ENCODE peak calls at places on chromosomes 11 and 22, in five cellular contexts. One of them, this sample, is unnamed.

GRCh38 chr11:122784325-122785155 is 53.8 kb upstream of the CRTAM start:
- DNase-seq in lower leg skin: peak
- DNase-seq in astrocyte of the spinal cord: peak
- DNase-seq in stomach: no peak
- DNase-seq in A673: no peak
- DNase-seq in this sample: peak

GRCh38 chr11:74683279-74683871 is 47.9 kb downstream of the CHRDL2 start:
- DNase-seq in astrocyte of the spinal cord: no peak
- DNase-seq in stomach: peak
- DNase-seq in lower leg skin: no peak
- DNase-seq in A673: peak
- DNase-seq in this sample: no peak

GRCh38 chr11:22244986-22245592 is 52.2 kb downstream of the ANO5 start:
- DNase-seq in astrocyte of the spinal cord: peak
- DNase-seq in A673: peak
- DNase-seq in stomach: peak
- DNase-seq in lower leg skin: peak
- DNase-seq in this sample: peak

GRCh38 chr11:119709638-119710346 is 19.2 kb downstream of the NECTIN1 start:
- DNase-seq in lower leg skin: no peak
- DNase-seq in astrocyte of the spinal cord: peak
- DNase-seq in A673: peak
- DNase-seq in stomach: no peak
- DNase-seq in this sample: no peak

GRCh38 chr22:26590525-26590858 is 560 bp upstream of the TPST2 start:
- DNase-seq in lower leg skin: peak
- DNase-seq in stomach: no peak
- DNase-seq in A673: no peak
- DNase-seq in astrocyte of the spinal cord: no peak
- DNase-seq in this sample: no peak

GRCh38 chr22:40714514-40714966 is 35.3 kb downstream of the MCHR1 start:
- DNase-seq in A673: peak
- DNase-seq in lower leg skin: no peak
- DNase-seq in astrocyte of the spinal cord: peak
- DNase-seq in stomach: no peak
- DNase-seq in this sample: no peak

GRCh38 chr11:57315491-57315890 is 9.3 kb downstream of the TNKS1BP1 start:
- DNase-seq in lower leg skin: no peak
- DNase-seq in astrocyte of the spinal cord: peak
- DNase-seq in stomach: no peak
- DNase-seq in A673: peak
- DNase-seq in this sample: no peak

GRCh38 chr11:62269654-62270278 is at the start of gene SCGB2A2:
- DNase-seq in astrocyte of the spinal cord: no peak
- DNase-seq in stomach: no peak
- DNase-seq in lower leg skin: peak
- DNase-seq in A673: no peak
- DNase-seq in this sample: no peak

GRCh38 chr11:61709572-61709971 is 29.4 kb downstream of the DAGLA start:
- DNase-seq in lower leg skin: no peak
- DNase-seq in stomach: no peak
- DNase-seq in astrocyte of the spinal cord: no peak
- DNase-seq in A673: peak
- DNase-seq in this sample: no peak

GRCh38 chr11:19394525-19395016 is 153.8 kb upstream of the E2F8 start:
- DNase-seq in lower leg skin: no peak
- DNase-seq in stomach: no peak
- DNase-seq in astrocyte of the spinal cord: no peak
- DNase-seq in A673: no peak
- DNase-seq in this sample: no peak

GRCh38 chr22:20816559-20816958 is 42.1 kb downstream of the PI4KA start:
- DNase-seq in astrocyte of the spinal cord: no peak
- DNase-seq in stomach: no peak
- DNase-seq in A673: no peak
- DNase-seq in lower leg skin: no peak
- DNase-seq in this sample: no peak

GRCh38 chr11:44730775-44731174 is 4.0 kb downstream of the TSPAN18 start:
- DNase-seq in stomach: no peak
- DNase-seq in astrocyte of the spinal cord: no peak
- DNase-seq in A673: no peak
- DNase-seq in lower leg skin: no peak
- DNase-seq in this sample: no peak

GRCh38 chr22:32206774-32207758 is 2.2 kb upstream of the RFPL2 start:
- DNase-seq in A673: peak
- DNase-seq in lower leg skin: no peak
- DNase-seq in stomach: peak
- DNase-seq in astrocyte of the spinal cord: peak
- DNase-seq in this sample: no peak

GRCh38 chr11:115476463-115477286 is 27.5 kb downstream of the CADM1 start:
- DNase-seq in A673: no peak
- DNase-seq in lower leg skin: no peak
- DNase-seq in astrocyte of the spinal cord: no peak
- DNase-seq in stomach: no peak
- DNase-seq in this sample: no peak

GRCh38 chr22:37146507-37147180 is 3.1 kb downstream of the IL2RB start:
- DNase-seq in astrocyte of the spinal cord: no peak
- DNase-seq in lower leg skin: no peak
- DNase-seq in stomach: no peak
- DNase-seq in A673: no peak
- DNase-seq in this sample: no peak

GRCh38 chr22:40326905-40327735 is 19.2 kb upstream of the ADSL start:
- DNase-seq in astrocyte of the spinal cord: peak
- DNase-seq in A673: no peak
- DNase-seq in stomach: no peak
- DNase-seq in lower leg skin: no peak
- DNase-seq in this sample: no peak

DNA sequence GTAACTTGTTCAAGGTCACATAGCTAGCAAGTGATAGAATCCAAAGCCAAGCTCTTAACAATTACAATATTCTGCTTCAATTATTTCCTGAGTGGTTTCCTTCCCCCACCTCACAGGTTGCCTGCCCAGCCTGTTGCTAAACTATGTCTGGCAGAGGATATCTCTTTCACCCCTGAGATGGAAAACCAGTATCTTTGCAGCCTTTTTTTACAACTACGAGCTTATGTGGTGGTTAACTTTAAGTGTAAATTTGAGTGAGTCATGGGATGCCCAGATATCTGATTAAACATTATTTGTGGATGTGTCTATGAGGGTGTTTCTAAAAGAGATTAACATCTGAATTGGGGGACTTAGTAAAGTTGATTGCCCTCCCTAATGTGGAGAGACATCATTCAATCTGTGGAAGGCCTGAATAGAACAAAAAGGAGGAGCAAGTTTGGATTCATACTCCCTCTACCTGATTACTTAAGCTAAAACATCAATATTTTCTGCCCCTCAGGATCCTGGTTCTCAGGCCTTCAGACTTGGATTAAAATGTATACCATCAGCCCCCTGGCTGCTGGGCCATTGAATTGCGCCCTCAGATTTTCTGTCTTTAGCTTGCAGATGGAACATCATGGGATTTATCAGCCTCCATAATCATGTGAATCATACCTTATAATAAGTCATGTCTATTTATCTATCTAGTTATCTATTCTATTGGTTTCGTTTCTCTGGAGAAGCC is 911.9 kb downstream of the METTL15 start:
- DNase-seq in astrocyte of the spinal cord: peak
- DNase-seq in A673: peak
- DNase-seq in lower leg skin: no peak
- DNase-seq in stomach: no peak
- DNase-seq in this sample: no peak
- TF ChIP-seq CTCF in astrocyte of the spinal cord: peak
- TF ChIP-seq CTCF in A673: peak
- TF ChIP-seq CTCF in lower leg skin: no peak
- TF ChIP-seq CTCF in stomach: no peak
- TF ChIP-seq CTCF in this sample: peak

DNA sequence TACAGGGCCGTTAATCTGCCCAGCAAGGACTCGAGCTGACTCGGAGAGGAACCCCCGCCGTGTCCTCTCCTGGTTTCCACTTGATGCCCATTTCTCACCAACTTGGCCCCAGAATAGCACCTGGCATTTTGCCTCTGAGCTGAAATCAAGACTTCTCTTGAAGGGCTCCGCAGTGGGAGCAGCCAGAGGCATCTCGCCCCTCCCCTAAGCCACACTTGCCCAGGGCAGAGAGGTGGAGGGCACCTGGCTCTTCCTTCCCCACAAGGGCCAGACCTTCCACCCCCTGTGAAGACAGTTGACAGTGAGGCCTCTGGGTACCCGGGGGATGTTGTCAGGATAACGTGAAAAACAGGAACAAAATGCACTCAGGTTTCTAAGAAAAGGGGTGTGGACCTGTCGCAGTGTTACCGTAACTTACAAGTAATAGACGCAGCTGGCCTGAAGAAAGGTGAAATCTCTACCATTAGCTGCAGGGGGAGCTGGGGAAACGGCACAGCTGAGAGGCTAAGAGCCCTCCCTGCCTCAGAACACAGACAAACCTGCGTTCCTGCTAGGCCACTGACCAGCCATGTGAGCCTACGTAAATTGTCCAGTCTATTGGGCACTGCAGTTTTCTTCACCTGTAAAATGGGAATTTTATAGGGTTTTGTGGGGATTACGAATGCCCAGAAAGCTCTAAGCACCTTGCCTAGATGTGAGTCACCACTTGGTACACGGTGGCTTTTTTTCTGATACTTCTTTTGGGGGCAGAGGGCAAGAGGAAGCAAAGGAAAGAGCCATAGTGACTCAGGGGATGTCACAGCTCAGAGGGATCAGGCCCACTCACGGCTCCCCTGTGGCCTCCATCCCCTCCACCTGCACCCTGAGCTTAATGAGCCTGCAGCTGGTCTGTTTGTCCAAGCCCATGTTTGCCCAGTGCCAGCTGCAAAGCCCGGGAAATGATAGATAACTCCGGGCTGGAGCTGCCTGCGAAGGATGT is 18.6 kb upstream of the CABP7 start:
- DNase-seq in A673: no peak
- DNase-seq in stomach: no peak
- DNase-seq in lower leg skin: no peak
- DNase-seq in astrocyte of the spinal cord: no peak
- DNase-seq in this sample: no peak
- TF ChIP-seq CTCF in A673: peak
- TF ChIP-seq CTCF in stomach: no peak
- TF ChIP-seq CTCF in lower leg skin: no peak
- TF ChIP-seq CTCF in astrocyte of the spinal cord: peak
- TF ChIP-seq CTCF in this sample: no peak

GRCh38 chr11:29256580-29256979 is 760.2 kb downstream of the KCNA4 start:
- DNase-seq in A673: no peak
- DNase-seq in astrocyte of the spinal cord: peak
- DNase-seq in stomach: no peak
- DNase-seq in lower leg skin: no peak
- DNase-seq in this sample: no peak

GRCh38 chr11:29263971-29264682 is 752.7 kb downstream of the KCNA4 start:
- DNase-seq in A673: no peak
- DNase-seq in astrocyte of the spinal cord: peak
- DNase-seq in lower leg skin: no peak
- DNase-seq in stomach: no peak
- DNase-seq in this sample: no peak

GRCh38 chr11:29258411-29258810 is 758.4 kb downstream of the KCNA4 start:
- DNase-seq in astrocyte of the spinal cord: no peak
- DNase-seq in stomach: no peak
- DNase-seq in A673: peak
- DNase-seq in lower leg skin: no peak
- DNase-seq in this sample: no peak

GRCh38 chr11:29261831-29262230 is 755.0 kb downstream of the KCNA4 start:
- DNase-seq in lower leg skin: no peak
- DNase-seq in stomach: no peak
- DNase-seq in A673: no peak
- DNase-seq in astrocyte of the spinal cord: no peak
- DNase-seq in this sample: no peak

GRCh38 chr11:29260939-29261705 is 755.7 kb downstream of the KCNA4 start:
- DNase-seq in stomach: no peak
- DNase-seq in astrocyte of the spinal cord: peak
- DNase-seq in lower leg skin: no peak
- DNase-seq in A673: no peak
- DNase-seq in this sample: no peak
- TF ChIP-seq CTCF in stomach: no peak
- TF ChIP-seq CTCF in astrocyte of the spinal cord: no peak
- TF ChIP-seq CTCF in lower leg skin: no peak
- TF ChIP-seq CTCF in A673: no peak
- TF ChIP-seq CTCF in this sample: no peak

GRCh38 chr11:29328961-29329441 is 687.8 kb downstream of the KCNA4 start:
- DNase-seq in astrocyte of the spinal cord: peak
- DNase-seq in A673: peak
- DNase-seq in lower leg skin: no peak
- DNase-seq in stomach: no peak
- DNase-seq in this sample: peak
- TF ChIP-seq CTCF in astrocyte of the spinal cord: peak
- TF ChIP-seq CTCF in A673: peak
- TF ChIP-seq CTCF in lower leg skin: no peak
- TF ChIP-seq CTCF in stomach: no peak
- TF ChIP-seq CTCF in this sample: peak

DNA sequence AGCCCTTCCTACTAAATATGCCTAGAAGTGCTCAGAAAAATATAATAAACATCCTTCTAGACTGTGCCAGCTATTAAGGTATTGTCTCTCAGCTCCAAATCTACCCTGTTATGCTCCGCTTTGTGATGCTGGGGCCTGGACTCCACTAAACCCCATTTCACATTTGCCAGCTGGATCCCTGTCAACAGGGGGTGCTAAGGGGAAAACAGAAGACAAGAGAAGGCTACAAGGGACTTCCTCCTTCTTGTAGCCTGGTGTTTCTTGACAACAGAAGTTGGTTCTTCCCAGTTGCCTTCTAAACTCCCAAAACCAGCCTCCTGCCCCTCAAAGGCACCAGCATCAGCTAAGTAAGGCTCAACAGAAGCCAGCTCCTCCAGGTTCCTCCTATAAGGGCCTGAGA is 5.2 kb downstream of the NUMA1 start:
- DNase-seq in astrocyte of the spinal cord: no peak
- DNase-seq in stomach: no peak
- DNase-seq in A673: peak
- DNase-seq in lower leg skin: no peak
- DNase-seq in this sample: no peak
- TF ChIP-seq CTCF in astrocyte of the spinal cord: no peak
- TF ChIP-seq CTCF in stomach: no peak
- TF ChIP-seq CTCF in A673: peak
- TF ChIP-seq CTCF in lower leg skin: no peak
- TF ChIP-seq CTCF in this sample: peak

This sample was measured in AG09319.